ENCODE peak calls at places on chromosomes 12 and 14, in nine cellular contexts. Y, A, X, P, B, R, M, W and C are unnamed samples.

GRCh38 chr14:105356927-105357326 is 41.4 kb upstream of the TEX22 start:
- DNase-seq in W (no peak), P (no peak), A (no peak), X (no peak), B (peak; percentile 73), Y (no peak), M (no peak), R (no peak), C (no peak)

GRCh38 chr12:6229823-6230222 is 29.6 kb downstream of the CD9 start:
- DNase-seq in W (peak; percentile 94), Y (no peak), B (no peak), M (peak; percentile 90), P (no peak), A (no peak), R (no peak), X (no peak), C (no peak)

GRCh38 chr12:90036641-90037040 is 328.0 kb upstream of the ATP2B1 start:
- DNase-seq in W (no peak), A (peak; percentile 7), B (no peak), M (no peak), P (no peak), R (no peak), Y (no peak), X (no peak), C (no peak)

GRCh38 chr12:47527816-47528215 is 178.0 kb downstream of the RPAP3 start:
- DNase-seq in B (no peak), R (no peak), X (no peak), Y (no peak), P (no peak), M (no peak), W (no peak), A (no peak), C (no peak)

GRCh38 chr12:81381951-81382350 is 304.1 kb downstream of the ACSS3 start:
- DNase-seq in W (no peak), Y (no peak), B (no peak), M (no peak), R (no peak), X (no peak), P (peak; percentile 83), A (no peak), C (no peak)

GRCh38 chr14:50816419-50817047 is 14.4 kb downstream of the NIN start:
- DNase-seq in B (no peak), A (no peak), Y (no peak), M (no peak), W (no peak), R (no peak), X (no peak), P (no peak), C (no peak)

GRCh38 chr12:124233041-124233836 is 61.7 kb upstream of the RFLNA start:
- DNase-seq in P (no peak), A (no peak), X (no peak), B (no peak), R (peak; percentile 56), Y (no peak), W (no peak), M (peak; percentile 15), C (no peak)

GRCh38 chr14:104245075-104245474 is 106.7 kb downstream of the KIF26A start:
- DNase-seq in R (peak; percentile 3), A (no peak), W (peak; percentile 24), Y (no peak), X (no peak), B (no peak), M (no peak), P (no peak), C (peak; percentile 12)

GRCh38 chr12:116141110-116141832 is 136.2 kb downstream of the MED13L start:
- DNase-seq in B (no peak), R (no peak), A (no peak), P (no peak), X (no peak), W (no peak), M (no peak), Y (no peak), C (no peak)

GRCh38 chr14:76827696-76828301 is 1.6 kb downstream of the LRRC74A start:
- DNase-seq in R (no peak), A (no peak), W (no peak), Y (no peak), P (no peak), B (no peak), M (no peak), X (no peak), C (no peak)

GRCh38 chr14:98900236-98900635 is 371.8 kb downstream of the BCL11B start:
- DNase-seq in W (peak; percentile 65), Y (no peak), X (no peak), P (no peak), A (no peak), M (no peak), B (peak; percentile 26), R (no peak), C (no peak)

GRCh38 chr14:53608369-53608768 is 348.3 kb downstream of the BMP4 start:
- DNase-seq in A (no peak), X (no peak), B (no peak), P (no peak), Y (no peak), R (peak; percentile 47), W (no peak), M (no peak), C (no peak)

GRCh38 chr14:106317593-106317992 is 791.2 kb downstream of the TMEM121 start:
- DNase-seq in R (no peak), M (no peak), Y (no peak), P (no peak), W (no peak), X (no peak), A (no peak), B (no peak), C (no peak)